ENCODE peak calls at places on chromosome 11, in nine cellular contexts. X is NCI-H226; O is stimulated activated CD8-positive, alpha-beta memory T cell treated with anti-CD3 and anti-CD28 coated beads, Interleukin-15, amount 100 ng/mL, for 24 hours; A is HCT116; I is fibroblast of mammary gland; N is H9; G is pancreas; M is activated CD4-positive, alpha-beta memory T cell treated with anti-CD3 and anti-CD28 coated beads, Interleukin-2, amount 10 ng/mL, durations not matched to agents 7 days and 5 days; U is thoracic aorta. P is an unnamed sample.

GRCh38 chr11:115098037-115098436 is 406.2 kb downstream of the CADM1 start:
- DNase-seq in I (no peak), A (no peak), U (no peak), M (no peak), O (no peak), G (no peak), N (no peak), X (no peak), P (no peak)

GRCh38 chr11:61516675-61517516 is 8.3 kb downstream of the LRRC10B start:
- DNase-seq in X (no peak), I (peak), M (peak), A (no peak), U (no peak), O (peak), G (no peak), N (peak), P (peak)

GRCh38 chr11:8721740-8722139 is 39.1 kb downstream of the RPL27A start:
- DNase-seq in O (no peak), G (no peak), A (no peak), X (no peak), M (no peak), U (no peak), N (no peak), I (no peak), P (no peak)

GRCh38 chr11:129380413-129380812 is 4.8 kb downstream of the BARX2 start:
- DNase-seq in G (no peak), X (no peak), A (no peak), O (no peak), I (no peak), N (no peak), U (no peak), M (no peak), P (no peak)

GRCh38 chr11:30855383-30856006 is 269.3 kb upstream of the MPPED2 start:
- DNase-seq in M (no peak), N (no peak), X (no peak), I (peak), A (no peak), G (no peak), U (no peak), O (no peak), P (no peak)

GRCh38 chr11:1631066-1631568 is 1.5 kb downstream of the KRTAP5-5 start:
- DNase-seq in M (no peak), N (no peak), G (no peak), U (no peak), A (no peak), O (no peak), X (no peak), I (no peak), P (no peak)

GRCh38 chr11:76203131-76203925 is 3.0 kb downstream of the WNT11 start:
- DNase-seq in N (no peak), M (no peak), X (no peak), I (no peak), U (no peak), O (no peak), G (no peak), A (no peak), P (no peak)

GRCh38 chr11:126133902-126134301 is 71.2 kb upstream of the CDON start:
- DNase-seq in U (no peak), G (no peak), X (no peak), M (no peak), O (no peak), I (no peak), A (no peak), N (no peak), P (no peak)

GRCh38 chr11:70788247-70789022 is 390.1 kb downstream of the CTTN start:
- DNase-seq in O (no peak), I (peak), X (peak), A (peak), M (no peak), N (no peak), G (no peak), U (no peak), P (no peak)

GRCh38 chr11:1830500-1831223 is 4.1 kb upstream of the SYT8 start:
- DNase-seq in I (no peak), N (no peak), X (no peak), O (no peak), U (no peak), G (peak), A (no peak), M (no peak), P (peak)

GRCh38 chr11:1573847-1574255 is 1.8 kb upstream of the DUSP8 start:
- DNase-seq in I (no peak), O (no peak), X (no peak), G (peak), U (no peak), A (peak), N (peak), M (peak), P (peak)

GRCh38 chr11:127485541-127485940 is 485.0 kb upstream of the KIRREL3 start:
- DNase-seq in X (no peak), N (no peak), U (no peak), M (no peak), A (no peak), I (no peak), G (no peak), O (no peak), P (no peak)

GRCh38 chr11:15835705-15836411 is 520.5 kb downstream of the SOX6 start:
- DNase-seq in X (no peak), I (no peak), O (no peak), G (no peak), U (no peak), M (no peak), A (no peak), N (no peak), P (no peak)

GRCh38 chr11:104892723-104893511 is 5.3 kb downstream of the CASP12 start:
- DNase-seq in A (no peak), I (peak), G (no peak), X (peak), M (no peak), N (no peak), O (no peak), U (no peak), P (no peak)

GRCh38 chr11:1749787-1750351 is 526 bp downstream of the IFITM10 start:
- DNase-seq in O (no peak), X (peak), A (no peak), G (no peak), N (no peak), M (no peak), I (peak), U (peak), P (no peak)

P was measured in activated CD8-positive, alpha-beta memory T cell treated with anti-CD3 and anti-CD28 coated beads, Interleukin-2, amount 50 U/mL, for 48 hours.